ENCODE peak calls at places on chromosome 21, in nine cellular contexts. D is transverse colon, Y is stomach, X is H1, M is SK-N-SH, T is GM12878, H is HepG2, K is sigmoid colon, N is suprapubic skin. F is an unnamed sample.

GRCh38 chr21:44375281-44375651 is 21.8 kb downstream of the TRPM2 start:
- DNase-seq in D (peak; percentile 55), Y (peak; percentile 42), X (no peak), M (no peak), T (no peak), H (no peak), K (no peak), N (no peak), F (no peak)

GRCh38 chr21:24852610-24853195 is 754.6 kb downstream of the MRPL39 start:
- DNase-seq in D (no peak), Y (no peak), X (no peak), M (no peak), T (no peak), H (no peak), K (no peak), N (no peak), F (no peak)

GRCh38 chr21:35904995-35905972 is 155.0 kb downstream of the SETD4 start:
- DNase-seq in D (no peak), Y (no peak), X (no peak), M (no peak), T (no peak), H (no peak), K (no peak), N (no peak), F (no peak)

GRCh38 chr21:35149698-35150097 is 100.6 kb upstream of the RUNX1 start:
- DNase-seq in D (no peak), Y (no peak), X (no peak), M (no peak), T (no peak), H (no peak), K (no peak), N (no peak), F (no peak)

GRCh38 chr21:44582980-44583799 is 2.8 kb upstream of the KRTAP10-5 start:
- DNase-seq in D (no peak), Y (no peak), X (no peak), M (no peak), T (no peak), H (no peak), K (no peak), N (no peak), F (no peak)

GRCh38 chr21:41616063-41616591 is 108.2 kb upstream of the TMPRSS2 start:
- DNase-seq in D (no peak), Y (no peak), X (no peak), M (no peak), T (no peak), H (no peak), K (peak; percentile 74), N (no peak), F (no peak)

GRCh38 chr21:41703857-41704501 is 62.9 kb downstream of the RIPK4 start:
- DNase-seq in D (peak; percentile 87), Y (peak; percentile 80), X (no peak), M (no peak), T (no peak), H (no peak), K (no peak), N (no peak), F (peak; percentile 52)

GRCh38 chr21:29231781-29232548 is 66.8 kb upstream of the BACH1 start:
- DNase-seq in D (no peak), Y (no peak), X (no peak), M (no peak), T (no peak), H (no peak), K (no peak), N (no peak), F (no peak)

GRCh38 chr21:40054403-40054802 is 187.2 kb downstream of the PCP4 start:
- DNase-seq in D (peak; percentile 68), Y (peak; percentile 87), X (no peak), M (no peak), T (no peak), H (no peak), K (peak; percentile 94), N (no peak), F (peak; percentile 94)

GRCh38 chr21:38912355-38912619 is 106.6 kb downstream of the ETS2 start:
- DNase-seq in D (no peak), Y (no peak), X (no peak), M (no peak), T (no peak), H (no peak), K (no peak), N (no peak), F (no peak)

GRCh38 chr21:42455196-42455595 is 40.8 kb downstream of the RSPH1 start:
- DNase-seq in D (peak; percentile 7), Y (peak; percentile 44), X (no peak), M (no peak), T (no peak), H (no peak), K (no peak), N (no peak), F (no peak)

GRCh38 chr21:42518216-42518615 is 4.6 kb downstream of the SLC37A1 start:
- DNase-seq in D (no peak), Y (no peak), X (no peak), M (no peak), T (no peak), H (no peak), K (peak; percentile 48), N (no peak), F (no peak)

GRCh38 chr21:42063206-42063577 is 7.9 kb upstream of the UMODL1 start:
- DNase-seq in D (peak; percentile 71), Y (peak; percentile 48), X (no peak), M (no peak), T (peak; percentile 36), H (no peak), K (no peak), N (no peak), F (peak; percentile 63)

GRCh38 chr21:42614811-42615342 is 38.5 kb upstream of the PDE9A start:
- DNase-seq in D (peak; percentile 37), Y (peak; percentile 49), X (no peak), M (peak; percentile 60), T (no peak), H (peak; percentile 76), K (no peak), N (peak; percentile 64), F (no peak)

GRCh38 chr21:20971296-20971921 is 26.8 kb upstream of the NCAM2 start:
- DNase-seq in D (peak; percentile 23), Y (no peak), X (no peak), M (peak; percentile 65), T (no peak), H (peak; percentile 18), K (peak; percentile 66), N (no peak), F (peak; percentile 40)

GRCh38 chr21:28540514-28540913 is 452.2 kb downstream of the LTN1 start:
- DNase-seq in D (no peak), Y (no peak), X (no peak), M (no peak), T (no peak), H (no peak), K (no peak), N (no peak), F (no peak)

GRCh38 chr21:41926068-41926806 is 27.6 kb downstream of the C2CD2 start:
- DNase-seq in D (no peak), Y (peak; percentile 44), X (no peak), M (no peak), T (peak; percentile 68), H (peak; percentile 60), K (peak; percentile 57), N (no peak), F (no peak)

GRCh38 chr21:44482581-44483287 is 27.4 kb downstream of the LRRC3 start:
- DNase-seq in D (no peak), Y (no peak), X (no peak), M (no peak), T (no peak), H (peak; percentile 99), K (no peak), N (no peak), F (no peak)

GRCh38 chr21:36859744-36860501 is 106.5 kb downstream of the HLCS start:
- DNase-seq in D (peak; percentile 79), Y (peak; percentile 72), X (peak; percentile 83), M (peak; percentile 41), T (no peak), H (peak; percentile 81), K (peak; percentile 79), N (peak; percentile 83), F (peak; percentile 70)

GRCh38 chr21:38219049-38219628 is 37.7 kb upstream of the KCNJ15 start:
- DNase-seq in D (peak; percentile 74), Y (peak; percentile 83), X (peak; percentile 87), M (peak; percentile 58), T (no peak), H (peak; percentile 48), K (peak; percentile 84), N (peak; percentile 77), F (no peak)

GRCh38 chr21:39531777-39532333 is 80.1 kb downstream of the SH3BGR start:
- DNase-seq in D (no peak), Y (no peak), X (no peak), M (no peak), T (no peak), H (no peak), K (no peak), N (no peak), F (no peak)

GRCh38 chr21:33859373-33860102 is 56.1 kb downstream of the ATP5PO start:
- DNase-seq in D (no peak), Y (no peak), X (no peak), M (no peak), T (no peak), H (no peak), K (no peak), N (no peak), F (no peak)
- TF ChIP-seq POLR2AphosphoS5 in D (no peak), Y (no peak), X (no peak), M (no peak), T (no peak), H (no peak), K (no peak), N (no peak), F (no peak)

GRCh38 chr21:15993951-15994350 is 264.2 kb downstream of the USP25 start:
- DNase-seq in D (no peak), Y (no peak), X (no peak), M (no peak), T (no peak), H (no peak), K (no peak), N (no peak), F (no peak)

GRCh38 chr21:15986277-15986676 is 256.5 kb downstream of the USP25 start:
- DNase-seq in D (no peak), Y (no peak), X (no peak), M (no peak), T (no peak), H (no peak), K (no peak), N (no peak), F (no peak)

GRCh38 chr21:15992171-15992570 is 262.4 kb downstream of the USP25 start:
- DNase-seq in D (no peak), Y (no peak), X (no peak), M (no peak), T (no peak), H (no peak), K (no peak), N (no peak), F (no peak)
- TF ChIP-seq EP300 in D (no peak), Y (no peak), X (no peak), M (no peak), T (no peak), H (no peak), K (no peak), N (no peak), F (no peak)

GRCh38 chr21:45600248-45600647 is 43.3 kb upstream of the PCBP3 start:
- DNase-seq in D (no peak), Y (no peak), X (no peak), M (no peak), T (no peak), H (no peak), K (no peak), N (no peak), F (no peak)
- H3K9me3 ChIP-seq in D (peaks cover 12% of the 10 kb centered on the region), Y (no peaks in the 10 kb centered on the region), X (peaks cover 4% of the 10 kb centered on the region), M (no peaks in the 10 kb centered on the region), T (peaks cover 9% of the 10 kb centered on the region), H (peaks cover 7% of the 10 kb centered on the region), K (no peaks in the 10 kb centered on the region), N (no peaks in the 10 kb centered on the region), F (peaks cover 10% of the 10 kb centered on the region)

GRCh38 chr21:46191686-46192575 is 7.7 kb upstream of the SPATC1L start:
- DNase-seq in D (no peak), Y (peak; percentile 15), X (peak; percentile 42), M (no peak), T (no peak), H (no peak), K (peak; percentile 59), N (peak; percentile 59), F (no peak)
- TF ChIP-seq POLR2AphosphoS5 in D (no peak), Y (no peak), X (peak; percentile 16), M (no peak), T (no peak), H (no peak), K (no peak), N (no peak), F (no peak)